ENCODE peak calls at places on chromosomes 16 and 17, in five cellular contexts. N is hepatic stellate cell; W is GM04504; I is stimulated activated CD8-positive, alpha-beta memory T cell treated with anti-CD3 and anti-CD28 coated beads, Interleukin-4, amount 100 ng/mL, for 1 hour; Q is RCC 7860. O is an unnamed sample.

GRCh38 chr17:80358131-80358530 is 56.8 kb upstream of the ENDOV start:
- DNase-seq in N (no peak), W (no peak), I (no peak), Q (no peak), O (no peak)

GRCh38 chr17:18229771-18230170 is 4.3 kb downstream of the LLGL1 start:
- DNase-seq in N (no peak), W (no peak), I (no peak), Q (no peak), O (no peak)

GRCh38 chr16:56732366-56732765 is 2.4 kb downstream of the NUP93 start:
- DNase-seq in N (no peak), W (no peak), I (no peak), Q (no peak), O (no peak)

GRCh38 chr17:29383687-29384086 is 6.5 kb upstream of the TAOK1 start:
- DNase-seq in N (no peak), W (no peak), I (no peak), Q (no peak), O (no peak)

GRCh38 chr17:2705263-2705662 is 6.3 kb downstream of the CLUH start:
- DNase-seq in N (peak), W (no peak), I (no peak), Q (no peak), O (peak)

GRCh38 chr17:2016494-2016893 is 8.6 kb downstream of the RTN4RL1 start:
- DNase-seq in N (no peak), W (no peak), I (no peak), Q (no peak), O (no peak)

GRCh38 chr17:81726004-81726403 is 13.9 kb downstream of the SLC25A10 start:
- DNase-seq in N (no peak), W (no peak), I (no peak), Q (no peak), O (no peak)

GRCh38 chr16:67666538-67667433 is at the start of the genes C16orf86 and ENKD1:
- DNase-seq in N (peak), W (peak), I (peak), Q (peak), O (peak)

GRCh38 chr16:86761117-86761971 is 183.0 kb downstream of the FOXL1 start:
- DNase-seq in N (peak), W (no peak), I (no peak), Q (peak), O (peak)

GRCh38 chr16:46911038-46911437 is 26.9 kb downstream of the GPT2 start:
- DNase-seq in N (no peak), W (no peak), I (no peak), Q (no peak), O (no peak)

GRCh38 chr17:51118330-51119195 is 2.1 kb downstream of the SPAG9 start:
- DNase-seq in N (no peak), W (no peak), I (no peak), Q (no peak), O (no peak)

GRCh38 chr16:19607610-19608280 is 52.2 kb downstream of the VPS35L start:
- DNase-seq in N (no peak), W (peak), I (no peak), Q (no peak), O (no peak)

GRCh38 chr16:35743101-35743692 is 2283.8 kb downstream of the TP53TG3F start:
- DNase-seq in N (no peak), W (no peak), I (no peak), Q (no peak), O (no peak)

GRCh38 chr17:80432350-80432955 is 17.5 kb downstream of the ENDOV start:
- DNase-seq in N (no peak), W (no peak), I (no peak), Q (no peak), O (no peak)

GRCh38 chr16:4517812-4518211 is 20.8 kb downstream of the CDIP1 start:
- DNase-seq in N (no peak), W (no peak), I (no peak), Q (no peak), O (peak)

GRCh38 chr17:2302740-2303277 is 776 bp downstream of the SMG6 start:
- DNase-seq in N (peak), W (no peak), I (no peak), Q (no peak), O (peak)

GRCh38 chr17:44209786-44210341 is 9.6 kb downstream of the UBTF start:
- DNase-seq in N (no peak), W (no peak), I (no peak), Q (peak), O (no peak)

GRCh38 chr16:82655315-82655714 is 28.5 kb downstream of the CDH13 start:
- DNase-seq in N (peak), W (peak), I (no peak), Q (peak), O (peak)

GRCh38 chr17:60371416-60371815 is 20.5 kb downstream of the USP32 start:
- DNase-seq in N (no peak), W (no peak), I (no peak), Q (no peak), O (no peak)

GRCh38 chr17:17538417-17539391 is 42.5 kb upstream of the RASD1 start:
- DNase-seq in N (no peak), W (no peak), I (no peak), Q (no peak), O (no peak)

GRCh38 chr17:41734139-41734948 is at the start of gene HAP1:
- DNase-seq in N (peak), W (no peak), I (no peak), Q (no peak), O (peak)

GRCh38 chr16:81964808-81965207 is 46.5 kb downstream of the SDR42E1 start:
- DNase-seq in N (no peak), W (no peak), I (no peak), Q (no peak), O (no peak)

GRCh38 chr17:80926601-80927250 is 64.9 kb upstream of the CHMP6 start:
- DNase-seq in N (no peak), W (no peak), I (no peak), Q (no peak), O (no peak)

GRCh38 chr16:82031116-82032084 is 3.7 kb upstream of the HSD17B2 start:
- DNase-seq in N (peak), W (peak), I (no peak), Q (peak), O (peak)

GRCh38 chr16:84648595-84649510 is 542 bp downstream of the KLHL36 start:
- DNase-seq in N (peak), W (no peak), I (peak), Q (no peak), O (peak)

GRCh38 chr16:49596699-49597291 is 223.2 kb downstream of the C16orf78 start:
- DNase-seq in N (no peak), W (no peak), I (no peak), Q (no peak), O (no peak)

GRCh38 chr16:1458336-1458976 is 14.1 kb upstream of the CCDC154 start:
- DNase-seq in N (no peak), W (no peak), I (no peak), Q (no peak), O (no peak)

GRCh38 chr17:37478187-37478586 is 11.5 kb upstream of the DUSP14 start:
- DNase-seq in N (no peak), W (peak), I (no peak), Q (no peak), O (peak)

GRCh38 chr17:62307196-62307595 is 73.2 kb upstream of the EFCAB3 start:
- DNase-seq in N (no peak), W (no peak), I (no peak), Q (no peak), O (no peak)

GRCh38 chr16:57029161-57030160 is 40.1 kb downstream of the NLRC5 start:
- DNase-seq in N (no peak), W (no peak), I (no peak), Q (peak), O (peak)

GRCh38 chr17:1186214-1186820 is 6.5 kb upstream of the ABR start:
- DNase-seq in N (no peak), W (no peak), I (no peak), Q (peak), O (no peak)

GRCh38 chr17:12659500-12659899 is 6.2 kb upstream of the MYOCD start:
- DNase-seq in N (peak), W (no peak), I (no peak), Q (no peak), O (peak)